ENCODE peak calls at places on chromosome 21, in eight cellular contexts. M, C, F, D, Z, E, I and H are unnamed samples.

GRCh38 chr21:38956791-38957571 is 151.3 kb downstream of the ETS2 start:
- DNase-seq in M (no peak), C (no peak), F (no peak), E (no peak), I (no peak), D (no peak), Z (no peak), H (no peak)

GRCh38 chr21:42315296-42315891 is at the start of gene TFF3:
- DNase-seq in M (peak; percentile 46), F (no peak), I (no peak), E (no peak), C (no peak), D (no peak), Z (no peak), H (no peak)

GRCh38 chr21:42191978-42192595 is 26.9 kb upstream of the ABCG1 start:
- DNase-seq in C (no peak), I (no peak), M (no peak), D (no peak), E (no peak), Z (no peak), F (no peak), H (no peak)

GRCh38 chr21:31911138-31911907 is 38.5 kb downstream of the HUNK start:
- DNase-seq in C (no peak), D (no peak), M (no peak), Z (no peak), F (no peak), E (no peak), I (no peak), H (no peak)

GRCh38 chr21:41135715-41136114 is 32.2 kb upstream of the BACE2 start:
- DNase-seq in F (no peak), C (no peak), D (no peak), E (no peak), M (no peak), I (no peak), Z (no peak), H (no peak)

GRCh38 chr21:33539612-33540011 is 2.3 kb downstream of the GART start:
- DNase-seq in D (no peak), M (no peak), I (no peak), E (peak; percentile 27), Z (no peak), C (no peak), F (no peak), H (no peak)

GRCh38 chr21:41877901-41878830 is 978 bp downstream of the PRDM15 start:
- DNase-seq in Z (no peak), F (no peak), C (peak; percentile 71), M (no peak), I (no peak), E (peak; percentile 60), D (no peak), H (peak; percentile 48)

GRCh38 chr21:27803571-27803970 is 836.7 kb upstream of the ADAMTS5 start:
- DNase-seq in C (no peak), D (no peak), M (no peak), I (no peak), E (no peak), Z (no peak), F (no peak), H (no peak)

GRCh38 chr21:26070822-26071425 is 99.6 kb downstream of the APP start:
- DNase-seq in M (peak; percentile 13), I (no peak), Z (no peak), C (peak; percentile 4), D (no peak), F (no peak), E (peak; percentile 55), H (peak; percentile 57)

GRCh38 chr21:31447477-31447876 is 103.4 kb upstream of the TIAM1 start:
- DNase-seq in C (no peak), Z (no peak), M (no peak), F (no peak), E (peak; percentile 37), D (no peak), I (no peak), H (no peak)

DNA sequence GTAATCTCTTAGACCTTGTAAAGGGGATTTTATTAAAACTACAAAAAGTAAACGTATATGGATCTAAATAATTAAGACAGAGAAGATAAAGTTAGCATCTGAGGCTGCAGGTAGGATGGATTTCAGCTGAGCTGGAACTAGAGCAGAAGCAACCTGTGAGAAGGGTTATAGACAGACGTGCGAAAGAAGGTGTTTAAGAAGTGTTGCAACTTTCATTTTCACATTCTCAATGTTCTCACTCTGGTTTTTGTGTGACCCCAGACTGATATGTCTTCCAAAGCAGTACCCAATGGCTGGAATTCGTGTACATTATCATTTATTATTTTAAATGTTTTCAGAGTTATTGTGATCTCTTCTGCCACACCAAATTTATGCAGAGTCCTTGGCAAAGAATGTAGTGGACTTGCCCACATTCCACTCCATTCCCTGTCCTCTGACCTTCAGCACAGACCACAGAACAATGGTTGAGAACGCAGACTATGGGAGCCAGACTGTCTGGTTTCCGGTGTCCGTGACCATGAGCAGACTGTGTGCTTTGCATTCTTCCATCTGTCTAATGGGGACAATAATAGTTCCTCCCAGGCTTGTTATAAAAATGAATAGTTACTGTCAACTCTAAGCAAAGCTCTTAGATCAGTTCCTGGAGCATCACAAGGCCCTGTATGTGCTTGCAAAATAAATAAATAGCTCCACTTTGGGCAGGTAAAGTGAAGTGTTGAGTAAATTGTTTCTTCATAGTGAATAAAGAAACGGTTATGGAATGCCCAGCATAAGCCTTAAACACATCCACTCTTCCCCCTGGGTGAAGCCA is 140.6 kb upstream of the SAMSN1 start:
- DNase-seq in D (no peak), Z (no peak), M (no peak), E (peak; percentile 4), F (no peak), C (peak; percentile 75), I (no peak), H (peak; percentile 88)
- H3K4me3 ChIP-seq in D (no peak overlapping the region), Z (no peak overlapping the region), M (no peak overlapping the region), E (no peak overlapping the region), F (no peak overlapping the region), C (no peak overlapping the region), I (no peak overlapping the region), H (peak overlapping the region; percentile 33)

GRCh38 chr21:43315244-43316137 is 111.4 kb downstream of the SIK1 start:
- DNase-seq in M (no peak), F (no peak), C (no peak), I (no peak), D (no peak), E (no peak), Z (no peak), H (no peak)
- TF ChIP-seq CTCF in M (no peak), F (no peak), C (peak; percentile 12), I (no peak), D (peak; percentile 31), E (no peak), Z (no peak), H (peak; percentile 5)

DNA sequence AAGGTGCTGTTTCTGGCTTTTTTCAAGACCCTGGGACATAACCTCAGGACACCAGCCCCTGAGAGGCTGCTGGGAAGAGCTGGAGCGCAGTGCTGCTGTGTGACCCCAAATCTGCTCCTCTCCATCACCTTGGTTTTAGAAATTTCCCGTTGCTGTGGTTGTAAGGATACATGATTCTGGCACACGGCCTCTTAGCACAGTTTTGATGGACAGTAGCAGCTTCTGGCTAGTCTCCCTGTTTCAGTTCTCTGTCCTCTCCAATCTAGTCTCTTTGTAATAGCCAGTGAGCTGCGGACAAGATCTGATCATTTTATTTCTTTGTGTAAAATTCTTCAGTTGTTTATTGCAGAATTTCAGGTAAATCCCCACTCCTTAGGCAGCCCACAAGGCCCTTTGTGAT is 3.1 kb downstream of the CLIC6 start:
- DNase-seq in C (no peak), F (no peak), E (no peak), I (no peak), M (no peak), D (no peak), Z (no peak), H (no peak)
- H3K4me3 ChIP-seq in C (peak overlapping the region; percentile 86), F (no peak overlapping the region), E (no peak overlapping the region), I (no peak overlapping the region), M (no peak overlapping the region), D (no peak overlapping the region), Z (no peak overlapping the region), H (peak overlapping the region; percentile 82)

DNA sequence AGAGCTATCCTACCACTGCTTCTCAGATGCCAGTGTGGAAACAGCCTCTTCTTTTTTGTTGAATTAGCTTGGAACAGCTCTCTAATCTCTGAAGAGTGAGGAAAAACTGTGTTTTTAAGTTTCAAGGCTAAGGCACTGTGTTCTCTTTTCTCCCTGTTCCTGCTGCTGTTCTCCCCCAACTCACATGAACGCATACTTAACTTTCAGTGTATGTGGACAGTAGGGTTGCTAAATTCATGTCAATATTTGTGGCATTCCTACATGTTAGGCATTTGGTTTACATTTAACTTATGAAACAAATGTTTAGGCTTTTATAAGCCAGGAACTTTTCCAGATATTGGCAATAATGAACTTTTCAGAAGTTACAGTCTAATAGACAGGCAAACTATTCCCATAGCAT is 6.8 kb downstream of the BACH1 start:
- DNase-seq in D (no peak), C (no peak), Z (no peak), F (no peak), E (no peak), M (no peak), I (no peak), H (no peak)
- TF ChIP-seq CTCF in D (no peak), C (no peak), Z (no peak), F (no peak), E (no peak), M (no peak), I (no peak), H (no peak)

DNA sequence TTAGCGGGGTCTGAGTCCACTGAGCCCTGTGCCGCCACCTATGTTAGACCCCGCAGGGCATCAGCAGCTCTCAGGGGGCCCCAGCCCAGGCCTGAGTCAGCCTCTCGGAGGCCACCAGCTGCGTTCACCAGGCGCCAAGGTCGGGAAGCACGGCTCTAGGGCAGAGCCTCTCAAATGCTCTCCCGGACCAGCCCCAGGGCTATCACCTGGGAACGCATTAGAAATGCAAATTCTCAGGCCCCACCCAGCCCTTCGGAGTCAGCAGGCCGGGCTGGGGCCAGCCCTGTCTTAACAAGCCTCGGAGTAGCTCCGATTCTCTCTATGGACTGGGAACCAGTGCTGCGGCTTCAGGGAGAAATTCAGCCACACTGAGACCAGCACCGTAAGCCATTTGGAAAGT is 37.2 kb upstream of the TSPEAR start:
- DNase-seq in E (no peak), F (no peak), D (no peak), M (no peak), Z (no peak), C (no peak), I (no peak), H (no peak)
- H3K4me3 ChIP-seq in E (no peak overlapping the region), F (no peak overlapping the region), D (no peak overlapping the region), M (no peak overlapping the region), Z (no peak overlapping the region), C (no peak overlapping the region), I (no peak overlapping the region), H (no peak overlapping the region)

GRCh38 chr21:16608209-16608830 is 878.5 kb downstream of the USP25 start:
- DNase-seq in M (peak; percentile 38), Z (no peak), E (peak; percentile 17), C (no peak), D (no peak), I (no peak), F (no peak), H (no peak)
- TF ChIP-seq CTCF in M (peak; percentile 57), Z (no peak), E (peak; percentile 29), C (no peak), D (peak; percentile 35), I (no peak), F (no peak), H (no peak)